ENCODE peak calls at places on chromosomes 1 and 21, in ten cellular contexts. One of them, this sample, is unnamed.

GRCh38 chr1:93798301-93798700 is 80.7 kb downstream of the DNTTIP2 start:
- ATAC-seq in body of pancreas: no peak
- ATAC-seq in heart left ventricle: no peak
- ATAC-seq in Right ventricle myocardium superior: peak; percentile 46
- ATAC-seq in stimulated activated naive CD8-positive, alpha-beta T cell treated with anti-CD3 and anti-CD28 coated beads, Interleukin-15, amount 100 ng/mL, for 72 hours: no peak
- ATAC-seq in activated T-cell treated with anti-CD3 and anti-CD28 coated beads, Interleukin-2, amount 50 U/mL, for 4 hours: no peak
- ATAC-seq in activated naive CD4-positive, alpha-beta T cell treated with anti-CD3 and anti-CD28 coated beads, Interleukin-2, amount 50 U/mL, for 72 hours: no peak
- ATAC-seq in activated CD8-positive, alpha-beta T cell treated with anti-CD3 and anti-CD28 coated beads, Interleukin-2, amount 10 ng/mL, durations not matched to agents 7 days and 5 days: no peak
- ATAC-seq in stimulated activated effector memory CD8-positive, alpha-beta T cell treated with anti-CD3 and anti-CD28 coated beads, Interleukin-12 subunit alpha, Interleukin-12 subunit beta, amount 100 ng/mL, for 72 hours: no peak
- ATAC-seq in PC-3: peak; percentile 96
- ATAC-seq in this sample: peak; percentile 99

GRCh38 chr21:44013380-44014088 is 1.4 kb downstream of the TRAPPC10 start:
- ATAC-seq in activated T-cell treated with anti-CD3 and anti-CD28 coated beads, Interleukin-2, amount 50 U/mL, for 4 hours: no peak
- ATAC-seq in stimulated activated naive CD8-positive, alpha-beta T cell treated with anti-CD3 and anti-CD28 coated beads, Interleukin-15, amount 100 ng/mL, for 72 hours: peak; percentile 3
- ATAC-seq in activated naive CD4-positive, alpha-beta T cell treated with anti-CD3 and anti-CD28 coated beads, Interleukin-2, amount 50 U/mL, for 72 hours: peak; percentile 6
- ATAC-seq in heart left ventricle: no peak
- ATAC-seq in activated CD8-positive, alpha-beta T cell treated with anti-CD3 and anti-CD28 coated beads, Interleukin-2, amount 10 ng/mL, durations not matched to agents 7 days and 5 days: peak; percentile 18
- ATAC-seq in PC-3: peak; percentile 16
- ATAC-seq in body of pancreas: no peak
- ATAC-seq in stimulated activated effector memory CD8-positive, alpha-beta T cell treated with anti-CD3 and anti-CD28 coated beads, Interleukin-12 subunit alpha, Interleukin-12 subunit beta, amount 100 ng/mL, for 72 hours: no peak
- ATAC-seq in Right ventricle myocardium superior: no peak
- ATAC-seq in this sample: peak; percentile 21

GRCh38 chr1:46333300-46334029 is 7.1 kb upstream of the NSUN4 start:
- ATAC-seq in activated naive CD4-positive, alpha-beta T cell treated with anti-CD3 and anti-CD28 coated beads, Interleukin-2, amount 50 U/mL, for 72 hours: peak; percentile 38
- ATAC-seq in heart left ventricle: no peak
- ATAC-seq in body of pancreas: no peak
- ATAC-seq in PC-3: peak; percentile 88
- ATAC-seq in stimulated activated naive CD8-positive, alpha-beta T cell treated with anti-CD3 and anti-CD28 coated beads, Interleukin-15, amount 100 ng/mL, for 72 hours: peak; percentile 52
- ATAC-seq in activated T-cell treated with anti-CD3 and anti-CD28 coated beads, Interleukin-2, amount 50 U/mL, for 4 hours: no peak
- ATAC-seq in stimulated activated effector memory CD8-positive, alpha-beta T cell treated with anti-CD3 and anti-CD28 coated beads, Interleukin-12 subunit alpha, Interleukin-12 subunit beta, amount 100 ng/mL, for 72 hours: no peak
- ATAC-seq in activated CD8-positive, alpha-beta T cell treated with anti-CD3 and anti-CD28 coated beads, Interleukin-2, amount 10 ng/mL, durations not matched to agents 7 days and 5 days: no peak
- ATAC-seq in Right ventricle myocardium superior: no peak
- ATAC-seq in this sample: peak; percentile 91

GRCh38 chr1:18794561-18794960 is 64.9 kb downstream of the TAS1R2 start:
- ATAC-seq in Right ventricle myocardium superior: no peak
- ATAC-seq in activated naive CD4-positive, alpha-beta T cell treated with anti-CD3 and anti-CD28 coated beads, Interleukin-2, amount 50 U/mL, for 72 hours: no peak
- ATAC-seq in activated CD8-positive, alpha-beta T cell treated with anti-CD3 and anti-CD28 coated beads, Interleukin-2, amount 10 ng/mL, durations not matched to agents 7 days and 5 days: no peak
- ATAC-seq in body of pancreas: no peak
- ATAC-seq in stimulated activated effector memory CD8-positive, alpha-beta T cell treated with anti-CD3 and anti-CD28 coated beads, Interleukin-12 subunit alpha, Interleukin-12 subunit beta, amount 100 ng/mL, for 72 hours: no peak
- ATAC-seq in activated T-cell treated with anti-CD3 and anti-CD28 coated beads, Interleukin-2, amount 50 U/mL, for 4 hours: no peak
- ATAC-seq in PC-3: no peak
- ATAC-seq in heart left ventricle: no peak
- ATAC-seq in stimulated activated naive CD8-positive, alpha-beta T cell treated with anti-CD3 and anti-CD28 coated beads, Interleukin-15, amount 100 ng/mL, for 72 hours: no peak
- ATAC-seq in this sample: no peak

GRCh38 chr1:29736582-29737188 is 500.4 kb downstream of the PTPRU start:
- ATAC-seq in activated naive CD4-positive, alpha-beta T cell treated with anti-CD3 and anti-CD28 coated beads, Interleukin-2, amount 50 U/mL, for 72 hours: no peak
- ATAC-seq in activated CD8-positive, alpha-beta T cell treated with anti-CD3 and anti-CD28 coated beads, Interleukin-2, amount 10 ng/mL, durations not matched to agents 7 days and 5 days: no peak
- ATAC-seq in body of pancreas: no peak
- ATAC-seq in heart left ventricle: no peak
- ATAC-seq in activated T-cell treated with anti-CD3 and anti-CD28 coated beads, Interleukin-2, amount 50 U/mL, for 4 hours: no peak
- ATAC-seq in stimulated activated effector memory CD8-positive, alpha-beta T cell treated with anti-CD3 and anti-CD28 coated beads, Interleukin-12 subunit alpha, Interleukin-12 subunit beta, amount 100 ng/mL, for 72 hours: no peak
- ATAC-seq in stimulated activated naive CD8-positive, alpha-beta T cell treated with anti-CD3 and anti-CD28 coated beads, Interleukin-15, amount 100 ng/mL, for 72 hours: no peak
- ATAC-seq in Right ventricle myocardium superior: no peak
- ATAC-seq in PC-3: no peak
- ATAC-seq in this sample: no peak

GRCh38 chr1:240487493-240487892 is 124.5 kb downstream of the GREM2 start:
- ATAC-seq in activated CD8-positive, alpha-beta T cell treated with anti-CD3 and anti-CD28 coated beads, Interleukin-2, amount 10 ng/mL, durations not matched to agents 7 days and 5 days: no peak
- ATAC-seq in activated naive CD4-positive, alpha-beta T cell treated with anti-CD3 and anti-CD28 coated beads, Interleukin-2, amount 50 U/mL, for 72 hours: no peak
- ATAC-seq in Right ventricle myocardium superior: no peak
- ATAC-seq in PC-3: no peak
- ATAC-seq in body of pancreas: no peak
- ATAC-seq in heart left ventricle: no peak
- ATAC-seq in stimulated activated effector memory CD8-positive, alpha-beta T cell treated with anti-CD3 and anti-CD28 coated beads, Interleukin-12 subunit alpha, Interleukin-12 subunit beta, amount 100 ng/mL, for 72 hours: no peak
- ATAC-seq in stimulated activated naive CD8-positive, alpha-beta T cell treated with anti-CD3 and anti-CD28 coated beads, Interleukin-15, amount 100 ng/mL, for 72 hours: no peak
- ATAC-seq in activated T-cell treated with anti-CD3 and anti-CD28 coated beads, Interleukin-2, amount 50 U/mL, for 4 hours: no peak
- ATAC-seq in this sample: no peak

GRCh38 chr1:160748182-160748876 is 9.3 kb downstream of the SLAMF7 start:
- ATAC-seq in body of pancreas: no peak
- ATAC-seq in stimulated activated effector memory CD8-positive, alpha-beta T cell treated with anti-CD3 and anti-CD28 coated beads, Interleukin-12 subunit alpha, Interleukin-12 subunit beta, amount 100 ng/mL, for 72 hours: no peak
- ATAC-seq in Right ventricle myocardium superior: no peak
- ATAC-seq in PC-3: peak; percentile 77
- ATAC-seq in activated naive CD4-positive, alpha-beta T cell treated with anti-CD3 and anti-CD28 coated beads, Interleukin-2, amount 50 U/mL, for 72 hours: no peak
- ATAC-seq in activated T-cell treated with anti-CD3 and anti-CD28 coated beads, Interleukin-2, amount 50 U/mL, for 4 hours: no peak
- ATAC-seq in heart left ventricle: no peak
- ATAC-seq in activated CD8-positive, alpha-beta T cell treated with anti-CD3 and anti-CD28 coated beads, Interleukin-2, amount 10 ng/mL, durations not matched to agents 7 days and 5 days: no peak
- ATAC-seq in stimulated activated naive CD8-positive, alpha-beta T cell treated with anti-CD3 and anti-CD28 coated beads, Interleukin-15, amount 100 ng/mL, for 72 hours: no peak
- ATAC-seq in this sample: peak; percentile 36

GRCh38 chr1:84000954-84001495 is 2.1 kb upstream of the TTLL7 start:
- ATAC-seq in stimulated activated effector memory CD8-positive, alpha-beta T cell treated with anti-CD3 and anti-CD28 coated beads, Interleukin-12 subunit alpha, Interleukin-12 subunit beta, amount 100 ng/mL, for 72 hours: no peak
- ATAC-seq in activated naive CD4-positive, alpha-beta T cell treated with anti-CD3 and anti-CD28 coated beads, Interleukin-2, amount 50 U/mL, for 72 hours: no peak
- ATAC-seq in heart left ventricle: no peak
- ATAC-seq in PC-3: no peak
- ATAC-seq in activated CD8-positive, alpha-beta T cell treated with anti-CD3 and anti-CD28 coated beads, Interleukin-2, amount 10 ng/mL, durations not matched to agents 7 days and 5 days: no peak
- ATAC-seq in Right ventricle myocardium superior: no peak
- ATAC-seq in stimulated activated naive CD8-positive, alpha-beta T cell treated with anti-CD3 and anti-CD28 coated beads, Interleukin-15, amount 100 ng/mL, for 72 hours: no peak
- ATAC-seq in activated T-cell treated with anti-CD3 and anti-CD28 coated beads, Interleukin-2, amount 50 U/mL, for 4 hours: no peak
- ATAC-seq in body of pancreas: no peak
- ATAC-seq in this sample: no peak

This sample was measured in SK-N-SH treated with all-trans-retinoic acid at 6 μM for 48 hours.